ENCODE peak calls at places on chromosomes 12 and 14, in ten cellular contexts. Q is mammary epithelial cell; X is GM06990; O is coronary artery; J is astrocyte of the spinal cord; I is Panc1; T is foreskin fibroblast; A is CD8-positive, alpha-beta T cell; R is MM.1S; G is astrocyte. V is an unnamed sample.

GRCh38 chr12:89951694-89952060 is 243.0 kb upstream of the ATP2B1 start:
- DNase-seq in I (no peak), J (no peak), A (no peak), T (no peak), Q (peak), O (no peak), X (no peak), R (no peak), G (no peak), V (no peak)

GRCh38 chr14:100594625-100594951 is 7.4 kb upstream of the BEGAIN start:
- DNase-seq in A (no peak), T (no peak), R (no peak), I (no peak), O (no peak), J (no peak), G (no peak), Q (no peak), X (no peak), V (no peak)

GRCh38 chr12:70691018-70691672 is 53.9 kb upstream of the PTPRB start:
- DNase-seq in R (no peak), G (peak), T (peak), I (no peak), X (no peak), J (peak), Q (no peak), O (no peak), A (no peak), V (peak)

GRCh38 chr12:111455448-111456320 is 50.0 kb downstream of the SH2B3 start:
- DNase-seq in X (no peak), O (peak), Q (no peak), R (no peak), J (peak), I (no peak), G (peak), A (no peak), T (peak), V (peak)

GRCh38 chr12:26121841-26122680 is 2.8 kb downstream of the BHLHE41 start:
- DNase-seq in Q (no peak), J (no peak), X (peak), O (no peak), G (no peak), I (no peak), A (no peak), R (peak), T (peak), V (peak)

GRCh38 chr14:98958048-98959031 is 313.7 kb downstream of the BCL11B start:
- DNase-seq in X (no peak), J (no peak), G (no peak), I (no peak), T (no peak), Q (no peak), R (no peak), O (no peak), A (no peak), V (no peak)

GRCh38 chr12:105705765-105706164 is 375.3 kb downstream of the C12orf75 start:
- DNase-seq in A (no peak), Q (peak), T (peak), O (no peak), J (peak), X (no peak), G (peak), R (peak), I (peak), V (peak)

GRCh38 chr12:55929306-55929791 is 1.6 kb upstream of the DGKA start:
- DNase-seq in Q (no peak), R (peak), T (no peak), G (no peak), X (peak), A (peak), O (no peak), I (no peak), J (no peak), V (no peak)

GRCh38 chr12:13097526-13097925 is 5.9 kb downstream of the GSG1 start:
- DNase-seq in R (peak), I (no peak), X (no peak), G (no peak), J (no peak), O (no peak), T (no peak), Q (no peak), A (no peak), V (peak)

GRCh38 chr12:114384746-114385145 is 21.2 kb downstream of the TBX5 start:
- DNase-seq in O (no peak), G (peak), X (no peak), I (no peak), A (no peak), J (no peak), Q (no peak), R (no peak), T (no peak), V (peak)

GRCh38 chr12:30437616-30438015 is 258.1 kb downstream of the IPO8 start:
- DNase-seq in J (no peak), I (no peak), G (no peak), R (no peak), T (peak), O (no peak), Q (no peak), A (no peak), X (no peak), V (peak)

GRCh38 chr14:95597784-95598204 is 62.9 kb downstream of the GLRX5 start:
- DNase-seq in X (no peak), T (peak), A (no peak), Q (peak), G (peak), R (no peak), J (no peak), O (no peak), I (no peak), V (peak)

GRCh38 chr14:81589381-81590065 is 55.9 kb upstream of the SEL1L start:
- DNase-seq in G (no peak), Q (no peak), R (no peak), J (no peak), O (no peak), X (no peak), A (no peak), T (no peak), I (no peak), V (no peak)

GRCh38 chr14:55881577-55882241 is 236.5 kb upstream of the PELI2 start:
- DNase-seq in J (no peak), A (no peak), O (no peak), X (no peak), R (no peak), I (no peak), G (peak), T (peak), Q (no peak), V (peak)

GRCh38 chr12:5989621-5990020 is 44.6 kb upstream of the ANO2 start:
- DNase-seq in J (no peak), Q (no peak), I (no peak), O (no peak), A (no peak), T (no peak), R (no peak), G (no peak), X (no peak), V (no peak)

GRCh38 chr14:95523818-95524448 is 7.5 kb upstream of the SYNE3 start:
- DNase-seq in T (no peak), R (no peak), A (no peak), O (peak), Q (no peak), J (peak), X (no peak), G (no peak), I (no peak), V (peak)

GRCh38 chr12:105228494-105228893 is 7.5 kb downstream of the APPL2 start:
- DNase-seq in G (peak), J (peak), I (no peak), T (peak), A (no peak), R (peak), X (no peak), Q (peak), O (no peak), V (peak)

GRCh38 chr12:106307176-106307575 is 4.6 kb downstream of the TCP11L2 start:
- DNase-seq in T (no peak), Q (no peak), A (no peak), R (no peak), G (no peak), I (no peak), J (no peak), X (no peak), O (no peak), V (no peak)

GRCh38 chr14:73058923-73059311 is 583 bp downstream of the RBM25 start:
- DNase-seq in R (no peak), I (no peak), X (no peak), Q (peak), T (no peak), A (peak), G (peak), J (peak), O (no peak), V (peak)

GRCh38 chr12:88401153-88401552 is 179.1 kb downstream of the KITLG start:
- DNase-seq in I (no peak), Q (peak), O (no peak), T (peak), G (peak), A (no peak), J (peak), X (no peak), R (peak), V (no peak)

GRCh38 chr14:98304574-98304973 is 967.4 kb downstream of the BCL11B start:
- DNase-seq in R (no peak), X (no peak), T (no peak), Q (no peak), G (no peak), O (no peak), J (no peak), A (no peak), I (no peak), V (no peak)

GRCh38 chr12:107650977-107651376 is 34.6 kb upstream of the PWP1 start:
- DNase-seq in A (no peak), I (no peak), J (no peak), R (no peak), G (no peak), X (no peak), T (no peak), Q (no peak), O (no peak), V (no peak)

GRCh38 chr12:74646831-74647230 is 109.2 kb downstream of the ATXN7L3B start:
- DNase-seq in G (no peak), I (no peak), R (peak), O (no peak), J (peak), X (no peak), A (no peak), T (no peak), Q (peak), V (no peak)

GRCh38 chr14:54354968-54355641 is 41.7 kb upstream of the CDKN3 start:
- DNase-seq in G (no peak), Q (no peak), X (no peak), R (no peak), I (no peak), T (no peak), A (no peak), J (no peak), O (no peak), V (no peak)

GRCh38 chr12:28622416-28622815 is 432.2 kb downstream of the CCDC91 start:
- DNase-seq in Q (peak), O (no peak), J (peak), G (peak), I (no peak), A (no peak), T (peak), R (no peak), X (no peak), V (peak)

GRCh38 chr14:102663031-102663430 is 70.6 kb downstream of the RCOR1 start:
- DNase-seq in I (no peak), Q (no peak), O (no peak), A (no peak), T (no peak), X (no peak), J (no peak), R (no peak), G (no peak), V (no peak)

GRCh38 chr12:15544589-15544988 is 222.3 kb downstream of the PTPRO start:
- DNase-seq in I (no peak), G (no peak), O (no peak), A (no peak), Q (no peak), X (no peak), R (no peak), T (no peak), J (no peak), V (no peak)

GRCh38 chr14:76917158-76917596 is 91.0 kb downstream of the LRRC74A start:
- DNase-seq in J (peak), R (no peak), Q (peak), X (no peak), G (peak), A (no peak), O (no peak), I (no peak), T (peak), V (peak)

GRCh38 chr14:55927059-55927458 is 191.2 kb upstream of the PELI2 start:
- DNase-seq in J (no peak), X (no peak), Q (no peak), O (no peak), T (no peak), G (no peak), A (no peak), I (no peak), R (no peak), V (no peak)

GRCh38 chr14:75660630-75661498 is at the start of the genes ERG28 and TTLL5:
- DNase-seq in A (peak), T (peak), J (peak), I (peak), O (peak), G (peak), Q (peak), X (peak), R (peak), V (peak)

GRCh38 chr14:58846682-58847465 is 209.1 kb downstream of the DACT1 start:
- DNase-seq in X (no peak), O (no peak), Q (no peak), A (no peak), T (no peak), R (no peak), I (no peak), G (no peak), J (no peak), V (no peak)

GRCh38 chr12:45291518-45291917 is 75.6 kb downstream of the ANO6 start:
- DNase-seq in Q (no peak), T (no peak), O (no peak), J (no peak), A (no peak), X (no peak), I (no peak), R (no peak), G (no peak), V (no peak)

GRCh38 chr14:94936901-94937321 is 167.0 kb upstream of the GSC start:
- DNase-seq in X (no peak), Q (no peak), J (no peak), O (no peak), A (no peak), R (no peak), G (no peak), I (no peak), T (no peak), V (no peak)

GRCh38 chr12:106139422-106140141 is 828 bp upstream of the NUAK1 start:
- DNase-seq in I (no peak), R (peak), T (peak), A (no peak), J (peak), Q (peak), X (no peak), O (peak), G (peak), V (peak)

GRCh38 chr14:34348592-34348991 is 113.4 kb downstream of the SPTSSA start:
- DNase-seq in O (no peak), T (no peak), X (no peak), J (no peak), A (no peak), R (no peak), Q (no peak), I (no peak), G (no peak), V (no peak)

GRCh38 chr12:99067171-99067785 is 422.2 kb downstream of the APAF1 start:
- DNase-seq in X (no peak), O (no peak), I (no peak), A (no peak), G (no peak), Q (no peak), J (no peak), T (no peak), R (no peak), V (no peak)

GRCh38 chr12:24952389-24952788 is 3.5 kb upstream of the BCAT1 start:
- DNase-seq in R (no peak), Q (no peak), A (no peak), I (no peak), T (no peak), O (no peak), G (no peak), J (no peak), X (no peak), V (no peak)

GRCh38 chr12:14768823-14769405 is 34.4 kb downstream of the WBP11 start:
- DNase-seq in T (peak), A (no peak), R (no peak), O (peak), J (peak), X (peak), G (no peak), Q (peak), I (no peak), V (peak)

GRCh38 chr14:105999361-106000028 is 473.1 kb downstream of the TMEM121 start:
- DNase-seq in T (no peak), A (no peak), J (no peak), R (no peak), O (no peak), Q (no peak), X (peak), I (no peak), G (no peak), V (peak)
- TF ChIP-seq CTCF in T (peak), A (peak), J (peak), R (no peak), O (no peak), Q (peak), X (peak), I (peak), G (peak), V (peak)

GRCh38 chr14:24439830-24440605 is 2.6 kb downstream of the SDR39U1 start:
- DNase-seq in O (no peak), A (no peak), J (no peak), I (no peak), Q (no peak), R (no peak), X (no peak), G (no peak), T (no peak), V (no peak)
- H3K4me3 ChIP-seq in O (no peak), A (no peak), J (no peak), I (no peak), Q (no peak), R (no peak), X (no peak), G (no peak), T (no peak), V (no peak)

GRCh38 chr14:68144051-68144681 is 324.6 kb downstream of the RAD51B start:
- DNase-seq in T (peak), X (no peak), J (peak), O (no peak), A (no peak), R (no peak), I (no peak), G (peak), Q (peak), V (peak)

GRCh38 chr14:68145036-68145435 is 325.5 kb downstream of the RAD51B start:
- DNase-seq in R (no peak), A (no peak), J (no peak), X (no peak), O (no peak), G (no peak), Q (no peak), T (no peak), I (no peak), V (no peak)

GRCh38 chr14:68146812-68147211 is 327.2 kb downstream of the RAD51B start:
- DNase-seq in A (no peak), T (peak), X (no peak), I (no peak), J (peak), O (no peak), R (no peak), Q (peak), G (peak), V (peak)

GRCh38 chr14:68147331-68147730 is 327.8 kb downstream of the RAD51B start:
- DNase-seq in J (no peak), O (no peak), R (no peak), X (no peak), A (no peak), I (no peak), G (no peak), T (no peak), Q (peak), V (peak)

DNA sequence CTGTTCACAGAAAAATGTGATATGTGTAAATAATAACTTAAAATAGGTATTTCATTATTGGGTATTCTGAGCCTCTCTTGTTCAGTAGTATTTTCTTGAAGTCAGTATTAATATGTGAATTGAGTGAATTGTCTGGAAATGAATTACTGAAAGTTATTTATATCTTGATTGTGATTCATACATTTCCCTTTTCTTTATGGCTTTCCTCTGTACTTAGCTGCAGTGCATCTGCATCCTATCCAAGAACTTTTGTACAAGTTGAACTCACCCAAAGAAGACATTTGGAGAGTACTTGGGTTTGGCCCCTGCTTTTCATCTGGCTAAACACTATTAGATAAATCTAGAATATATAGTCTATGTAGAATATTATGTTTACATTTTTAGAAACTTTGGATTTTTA is 326.0 kb downstream of the RAD51B start:
- DNase-seq in X (no peak), J (peak), A (no peak), R (no peak), I (no peak), O (no peak), G (peak), Q (no peak), T (no peak), V (no peak)
- TF ChIP-seq CTCF in X (no peak), J (no peak), A (no peak), R (no peak), I (no peak), O (no peak), G (no peak), Q (no peak), T (no peak), V (no peak)

GRCh38 chr14:49931523-49931922 is 38.6 kb downstream of the ARF6 start:
- DNase-seq in R (no peak), G (no peak), O (no peak), A (no peak), I (no peak), T (no peak), Q (no peak), X (no peak), J (no peak), V (no peak)
- H3K4me3 ChIP-seq in R (no peak), G (no peak), O (no peak), A (no peak), I (no peak), T (no peak), Q (no peak), X (no peak), J (no peak), V (no peak)

DNA sequence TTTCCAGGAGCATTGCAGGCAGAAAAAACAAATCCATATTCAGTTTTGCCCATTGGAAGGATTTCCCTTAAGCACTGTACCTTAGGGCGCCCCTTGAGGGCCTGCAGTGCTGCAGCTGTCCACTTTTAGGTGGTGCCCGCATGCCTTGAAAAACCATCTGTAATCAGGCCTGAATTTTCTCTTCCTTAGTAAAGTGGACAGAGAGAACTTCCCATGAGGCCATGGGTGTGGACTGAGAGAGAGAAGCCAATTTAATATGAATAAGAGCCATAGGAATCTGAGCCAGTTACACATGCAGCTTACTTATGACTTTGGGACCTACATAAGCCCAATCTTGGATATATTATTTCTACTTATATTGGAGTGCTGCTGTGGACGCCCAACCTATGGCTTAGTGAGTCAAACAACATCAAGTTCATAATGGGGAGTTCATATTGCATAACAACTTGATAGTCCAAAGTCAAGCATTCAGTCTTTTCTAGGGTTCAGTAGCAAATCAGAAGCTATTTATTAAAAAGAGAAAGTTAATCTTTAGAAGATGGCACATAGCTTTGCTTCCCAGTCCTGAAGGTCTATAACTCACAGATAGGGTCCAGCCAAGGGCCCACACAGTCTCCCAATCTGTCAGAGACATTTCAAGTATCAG is 11.1 kb upstream of the ETV6 start:
- DNase-seq in G (no peak), Q (no peak), J (no peak), O (no peak), T (no peak), I (no peak), A (no peak), R (no peak), X (no peak), V (no peak)
- TF ChIP-seq CTCF in G (no peak), Q (no peak), J (no peak), O (no peak), T (no peak), I (no peak), A (no peak), R (no peak), X (no peak), V (no peak)

DNA sequence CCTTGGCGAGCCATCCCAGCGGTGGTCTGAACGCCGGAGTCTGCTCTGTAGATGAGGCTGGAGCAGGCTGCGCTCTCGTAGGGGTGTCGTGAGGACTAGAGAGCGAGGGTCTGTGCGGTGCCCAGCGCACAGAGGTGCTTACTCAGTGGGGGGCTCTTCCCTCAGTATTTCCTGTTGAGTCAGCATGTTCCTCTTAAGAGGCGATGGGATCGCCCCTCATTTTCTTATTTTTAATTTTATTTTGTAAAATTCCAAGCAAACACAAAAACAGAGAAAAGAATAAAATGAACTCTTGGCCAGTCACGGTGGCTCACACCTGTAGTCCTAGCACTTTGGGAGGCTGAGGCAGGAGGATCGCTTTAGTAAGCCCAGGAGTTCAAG is 40.8 kb upstream of the BCL7A start:
- DNase-seq in Q (no peak), X (no peak), R (no peak), I (no peak), T (no peak), J (no peak), G (no peak), A (no peak), O (no peak), V (no peak)
- H3K4me3 ChIP-seq in Q (no peak), X (no peak), R (no peak), I (no peak), T (no peak), J (no peak), G (no peak), A (no peak), O (no peak), V (no peak)

GRCh38 chr12:109739747-109740693 is 26.4 kb downstream of the FAM222A start:
- DNase-seq in A (no peak), T (no peak), O (no peak), G (no peak), J (no peak), I (no peak), Q (no peak), R (no peak), X (no peak), V (no peak)
- TF ChIP-seq CTCF in A (no peak), T (no peak), O (no peak), G (no peak), J (peak), I (no peak), Q (no peak), R (no peak), X (peak), V (peak)

GRCh38 chr12:2172486-2173214 is 119.9 kb downstream of the CACNA1C start:
- DNase-seq in J (no peak), O (no peak), R (no peak), T (no peak), A (no peak), Q (no peak), X (no peak), I (no peak), G (no peak), V (no peak)
- H3K4me3 ChIP-seq in J (no peak), O (no peak), R (no peak), T (no peak), A (no peak), Q (no peak), X (no peak), I (no peak), G (no peak), V (no peak)